ENCODE peak calls at places on chromosomes 13 and 19, in four cellular contexts. M is tibial nerve, F is ovary, C is A549. G is an unnamed sample.

GRCh38 chr13:104281910-104282309 is 1215.7 kb upstream of the SLC10A2 start:
- DNase-seq in M (no peak), F (no peak), C (no peak), G (no peak)

GRCh38 chr13:23934481-23934880 is 37.2 kb upstream of the C1QTNF9B start:
- DNase-seq in M (no peak), F (no peak), C (no peak), G (no peak)

GRCh38 chr13:50521750-50522149 is 321.7 kb downstream of the DLEU7 start:
- DNase-seq in M (no peak), F (no peak), C (no peak), G (no peak)

GRCh38 chr13:69477451-69477850 is 630.2 kb upstream of the ATXN8OS start:
- DNase-seq in M (no peak), F (no peak), C (no peak), G (no peak)

GRCh38 chr19:16113727-16114126 is 2.0 kb downstream of the RAB8A start:
- DNase-seq in M (no peak), F (no peak), C (no peak), G (no peak)

GRCh38 chr13:32031815-32032345 is 306 bp downstream of the FRY start:
- DNase-seq in M (no peak), F (no peak), C (no peak), G (no peak)

GRCh38 chr13:110399801-110400200 is 92.7 kb downstream of the COL4A2 start:
- DNase-seq in M (no peak), F (no peak), C (no peak), G (no peak)

GRCh38 chr13:30792257-30793000 is 57.1 kb downstream of the ALOX5AP start:
- DNase-seq in M (peak), F (peak), C (peak), G (peak)

GRCh38 chr19:8640402-8641004 is 10.1 kb downstream of the NFILZ start:
- DNase-seq in M (peak), F (no peak), C (peak), G (peak)

GRCh38 chr19:18091217-18091608 is 4.5 kb upstream of the IL12RB1 start:
- DNase-seq in M (peak), F (no peak), C (no peak), G (peak)

GRCh38 chr19:55605637-55606470 is at the start of gene ZNF865:
- DNase-seq in M (peak), F (peak), C (peak), G (peak)

GRCh38 chr13:91533354-91533753 is 134.9 kb downstream of the GPC5 start:
- DNase-seq in M (no peak), F (no peak), C (no peak), G (no peak)

GRCh38 chr13:30510811-30511371 is 45.2 kb upstream of the HMGB1 start:
- DNase-seq in M (no peak), F (no peak), C (no peak), G (no peak)

GRCh38 chr19:3720533-3720917 is 12.3 kb downstream of the TJP3 start:
- DNase-seq in M (no peak), F (no peak), C (peak), G (no peak)

GRCh38 chr19:40600086-40600917 is 867 bp upstream of the LTBP4 start:
- DNase-seq in M (no peak), F (peak), C (no peak), G (peak)

GRCh38 chr13:97621631-97622030 is 187.7 kb downstream of the RAP2A start:
- DNase-seq in M (no peak), F (no peak), C (no peak), G (no peak)

GRCh38 chr13:68708336-68708908 is 1399.2 kb upstream of the ATXN8OS start:
- DNase-seq in M (no peak), F (no peak), C (no peak), G (no peak)

GRCh38 chr13:35210234-35210633 is 266.3 kb downstream of the MAB21L1 start:
- DNase-seq in M (no peak), F (no peak), C (no peak), G (no peak)

GRCh38 chr13:110129539-110130186 is 177.3 kb downstream of the COL4A1 start:
- DNase-seq in M (no peak), F (no peak), C (no peak), G (no peak)

GRCh38 chr13:29457299-29457698 is 138.2 kb downstream of the SLC7A1 start:
- DNase-seq in M (no peak), F (no peak), C (peak), G (no peak)

GRCh38 chr13:32501058-32501457 is 37.5 kb downstream of the N4BP2L2 start:
- DNase-seq in M (no peak), F (no peak), C (no peak), G (no peak)

GRCh38 chr19:23999821-24000610 is 85.3 kb downstream of the ZNF726 start:
- DNase-seq in M (no peak), F (no peak), C (no peak), G (no peak)

GRCh38 chr13:42977219-42977659 is 14.8 kb downstream of the EPSTI1 start:
- DNase-seq in M (no peak), F (no peak), C (no peak), G (no peak)

GRCh38 chr13:98033277-98034247 is 80.1 kb downstream of the IPO5 start:
- DNase-seq in M (peak), F (peak), C (peak), G (no peak)

GRCh38 chr19:1130801-1131717 is 27.3 kb downstream of the GPX4 start:
- DNase-seq in M (no peak), F (no peak), C (no peak), G (no peak)

GRCh38 chr13:104043184-104043583 is 977.0 kb upstream of the SLC10A2 start:
- DNase-seq in M (no peak), F (no peak), C (no peak), G (no peak)

GRCh38 chr13:113665582-113666323 is 1.3 kb upstream of the GRK1 start:
- DNase-seq in M (no peak), F (peak), C (no peak), G (peak)

GRCh38 chr13:20258963-20259288 is 26.8 kb upstream of the GJB6 start:
- DNase-seq in M (no peak), F (no peak), C (no peak), G (no peak)

GRCh38 chr19:6736169-6736916 is 1.0 kb downstream of the GPR108 start:
- DNase-seq in M (peak), F (peak), C (peak), G (peak)

GRCh38 chr13:37029617-37030016 is 29.0 kb downstream of the EXOSC8 start:
- DNase-seq in M (no peak), F (no peak), C (no peak), G (no peak)

GRCh38 chr13:20127563-20128458 is 33.0 kb downstream of the GJA3 start:
- DNase-seq in M (peak), F (peak), C (peak), G (peak)

GRCh38 chr19:43700368-43701015 is 15.4 kb upstream of the IRGC start:
- DNase-seq in M (peak), F (peak), C (no peak), G (peak)

GRCh38 chr13:60061737-60062136 is 102.0 kb downstream of the DIAPH3 start:
- DNase-seq in M (no peak), F (no peak), C (no peak), G (no peak)

GRCh38 chr13:99639126-99639525 is 137.9 kb downstream of the TM9SF2 start:
- DNase-seq in M (no peak), F (no peak), C (no peak), G (no peak)

GRCh38 chr13:43307921-43308433 is 284.6 kb downstream of the DNAJC15 start:
- DNase-seq in M (peak), F (peak), C (peak), G (peak)

GRCh38 chr19:6196361-6196760 is 60.9 kb downstream of the ACSBG2 start:
- DNase-seq in M (no peak), F (no peak), C (no peak), G (no peak)

GRCh38 chr13:44932850-44933251 is 56.4 kb downstream of the NUFIP1 start:
- DNase-seq in M (peak), F (no peak), C (peak), G (no peak)

GRCh38 chr19:35330475-35330874 is 1.5 kb downstream of the CD22 start:
- DNase-seq in M (no peak), F (no peak), C (no peak), G (no peak)
- TF ChIP-seq POLR2A in M (no peak), F (no peak), C (no peak), G (no peak)

GRCh38 chr13:76696370-76696769 is 189.8 kb downstream of the KCTD12 start:
- DNase-seq in M (no peak), F (no peak), C (peak), G (no peak)
- H3K4me3 ChIP-seq in M (no peak), F (no peak), C (no peak), G (no peak)

GRCh38 chr19:13172335-13173128 is 22.3 kb downstream of the IER2 start:
- DNase-seq in M (peak), F (no peak), C (peak), G (peak)
- TF ChIP-seq EP300 in M (peak), F (no peak), C (no peak), G (no peak)

GRCh38 chr19:10404888-10405808 is 1.8 kb upstream of the CDC37 start:
- DNase-seq in M (no peak), F (no peak), C (no peak), G (no peak)

GRCh38 chr19:10406191-10406590 is 2.8 kb upstream of the CDC37 start:
- DNase-seq in M (no peak), F (no peak), C (no peak), G (no peak)

GRCh38 chr19:10402441-10403038 is 802 bp downstream of the CDC37 start:
- DNase-seq in M (no peak), F (no peak), C (no peak), G (no peak)

GRCh38 chr19:10399878-10400277 is 3.5 kb downstream of the CDC37 start:
- DNase-seq in M (no peak), F (no peak), C (no peak), G (no peak)

DNA sequence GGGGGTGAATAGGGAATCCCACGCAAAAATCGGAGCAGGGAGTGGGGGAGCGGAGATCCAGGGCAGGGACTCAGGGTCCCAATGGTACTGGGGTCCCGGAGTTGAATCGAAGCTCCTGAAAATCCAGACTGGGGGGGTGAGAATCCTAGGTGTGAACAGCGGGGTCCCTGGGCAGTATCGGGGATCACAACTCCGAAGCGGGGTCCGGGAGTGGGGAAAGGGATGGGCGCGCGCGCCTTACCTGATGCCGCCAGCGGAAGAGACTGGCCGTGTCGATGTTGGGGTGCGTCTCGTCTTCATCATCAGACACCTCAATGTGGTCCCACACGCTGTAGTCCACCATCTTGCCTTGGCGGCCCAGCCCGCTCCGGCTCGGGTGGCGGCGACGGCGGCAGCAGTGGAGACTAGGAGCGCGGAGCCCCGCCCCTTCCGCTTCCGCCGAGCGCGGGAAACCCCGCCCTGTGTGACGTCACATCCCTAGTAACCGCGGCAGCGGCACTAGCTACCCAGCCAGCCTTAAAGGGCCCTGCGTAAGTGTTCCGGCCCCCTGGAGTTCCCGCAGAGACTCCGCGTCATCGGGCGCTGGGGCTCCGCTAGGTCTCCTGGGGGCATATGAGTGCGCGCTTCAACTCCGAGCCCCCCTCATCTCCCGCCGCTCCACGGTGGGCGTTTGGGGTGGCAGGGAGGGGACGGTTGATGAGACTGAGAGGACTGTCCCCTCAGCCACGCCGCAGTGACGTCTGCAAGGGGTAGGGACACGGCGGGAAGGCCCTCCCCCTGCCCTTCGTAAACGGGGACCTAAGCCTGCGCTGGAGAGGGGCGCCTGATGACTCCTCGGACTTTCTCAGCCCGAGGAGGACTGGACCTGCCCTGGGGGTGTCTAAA is at the start of gene CDC37:
- DNase-seq in M (peak), F (peak), C (peak), G (peak)
- TF ChIP-seq POLR2A in M (peak), F (peak), C (peak), G (peak)

GRCh38 chr13:79281335-79281734 is 124.7 kb downstream of the RBM26 start:
- DNase-seq in M (no peak), F (no peak), C (no peak), G (no peak)
- H3K4me3 ChIP-seq in M (no peak), F (no peak), C (no peak), G (no peak)

G was measured in sigmoid colon.